ENCODE peak calls at places on chromosome 11, in eight cellular contexts. T, Q, K, B, E, U, M and X are unnamed samples.

GRCh38 chr11:125941606-125942275 is 4.1 kb upstream of the VSIG10L2 start:
- DNase-seq in T (peak; percentile 22), Q (peak; percentile 70), K (peak; percentile 68), B (no peak), E (peak; percentile 53), U (no peak), M (peak; percentile 21), X (no peak)

GRCh38 chr11:122595246-122595645 is 60.3 kb upstream of the UBASH3B start:
- DNase-seq in T (no peak), Q (no peak), K (no peak), B (no peak), E (no peak), U (no peak), M (no peak), X (no peak)

GRCh38 chr11:11993814-11994213 is 14.6 kb downstream of the DKK3 start:
- DNase-seq in T (peak; percentile 53), Q (no peak), K (peak; percentile 53), B (no peak), E (peak; percentile 25), U (no peak), M (peak; percentile 41), X (peak; percentile 71)

GRCh38 chr11:45212566-45213315 is 66.3 kb downstream of the PRDM11 start:
- DNase-seq in T (no peak), Q (no peak), K (no peak), B (no peak), E (peak; percentile 39), U (no peak), M (no peak), X (no peak)

GRCh38 chr11:134447696-134448095 is 35.7 kb upstream of the B3GAT1 start:
- DNase-seq in T (no peak), Q (no peak), K (no peak), B (no peak), E (no peak), U (no peak), M (no peak), X (no peak)

GRCh38 chr11:95556342-95557151 is 233.0 kb downstream of the FAM76B start:
- DNase-seq in T (no peak), Q (no peak), K (no peak), B (no peak), E (no peak), U (no peak), M (no peak), X (no peak)

GRCh38 chr11:35040221-35040942 is 98.6 kb upstream of the CD44 start:
- DNase-seq in T (no peak), Q (no peak), K (no peak), B (no peak), E (peak; percentile 55), U (no peak), M (no peak), X (no peak)

GRCh38 chr11:111427471-111427912 is 48.4 kb upstream of the POU2AF1 start:
- DNase-seq in T (no peak), Q (no peak), K (peak; percentile 80), B (no peak), E (peak; percentile 27), U (no peak), M (no peak), X (no peak)

GRCh38 chr11:58493676-58494075 is 14.2 kb downstream of the OR5B21 start:
- DNase-seq in T (no peak), Q (no peak), K (no peak), B (no peak), E (no peak), U (no peak), M (no peak), X (no peak)

GRCh38 chr11:94134651-94135512 is 6.2 kb downstream of the PANX1 start:
- DNase-seq in T (no peak), Q (peak; percentile 64), K (no peak), B (no peak), E (peak; percentile 76), U (no peak), M (peak; percentile 93), X (no peak)

GRCh38 chr11:17853280-17853679 is 118.7 kb downstream of the KCNC1 start:
- DNase-seq in T (no peak), Q (no peak), K (no peak), B (no peak), E (no peak), U (no peak), M (no peak), X (no peak)

GRCh38 chr11:16981651-16982194 is 32.5 kb downstream of the PLEKHA7 start:
- DNase-seq in T (peak; percentile 28), Q (peak; percentile 50), K (no peak), B (no peak), E (no peak), U (peak; percentile 61), M (no peak), X (no peak)

GRCh38 chr11:107102692-107103463 is 84.6 kb upstream of the GUCY1A2 start:
- DNase-seq in T (no peak), Q (no peak), K (no peak), B (no peak), E (no peak), U (no peak), M (no peak), X (no peak)

GRCh38 chr11:117618956-117619355 is 178.1 kb downstream of the DSCAML1 start:
- DNase-seq in T (no peak), Q (no peak), K (no peak), B (no peak), E (no peak), U (no peak), M (no peak), X (no peak)

GRCh38 chr11:106077609-106078517 is at the start of gene AASDHPPT:
- DNase-seq in T (peak; percentile 12), Q (peak; percentile 34), K (peak; percentile 30), B (no peak), E (peak; percentile 54), U (no peak), M (peak; percentile 79), X (no peak)

GRCh38 chr11:61384271-61385242 is 7.8 kb upstream of the TMEM216 start:
- DNase-seq in T (no peak), Q (no peak), K (no peak), B (no peak), E (peak; percentile 82), U (no peak), M (peak; percentile 43), X (no peak)

GRCh38 chr11:33635161-33635560 is 65.5 kb downstream of the C11orf91 start:
- DNase-seq in T (no peak), Q (no peak), K (no peak), B (peak; percentile 49), E (no peak), U (no peak), M (no peak), X (peak; percentile 76)

GRCh38 chr11:2824851-2825250 is 60.7 kb downstream of the CDKN1C start:
- DNase-seq in T (no peak), Q (no peak), K (no peak), B (no peak), E (no peak), U (no peak), M (no peak), X (no peak)

GRCh38 chr11:2825886-2826678 is 59.5 kb downstream of the CDKN1C start:
- DNase-seq in T (no peak), Q (no peak), K (peak; percentile 82), B (no peak), E (no peak), U (no peak), M (peak; percentile 61), X (peak; percentile 88)

GRCh38 chr11:2826679-2827056 is 58.9 kb downstream of the CDKN1C start:
- DNase-seq in T (no peak), Q (no peak), K (no peak), B (no peak), E (no peak), U (no peak), M (no peak), X (no peak)

GRCh38 chr11:2827256-2827655 is 58.3 kb downstream of the CDKN1C start:
- DNase-seq in T (no peak), Q (no peak), K (no peak), B (no peak), E (no peak), U (no peak), M (no peak), X (no peak)

GRCh38 chr11:2825261-2825885 is 60.2 kb downstream of the CDKN1C start:
- DNase-seq in T (no peak), Q (peak; percentile 56), K (peak; percentile 83), B (no peak), E (no peak), U (no peak), M (peak; percentile 15), X (peak; percentile 94)
- TF ChIP-seq POLR2AphosphoS5 in T (no peak), Q (no peak), K (peak; percentile 88), B (no peak), E (no peak), U (peak; percentile 7), M (no peak), X (no peak)

GRCh38 chr11:83809274-83809673 is 523.1 kb upstream of the CCDC90B start:
- DNase-seq in T (no peak), Q (no peak), K (no peak), B (no peak), E (no peak), U (no peak), M (no peak), X (no peak)
- TF ChIP-seq CTCF in T (no peak), Q (no peak), K (no peak), B (no peak), E (no peak), U (no peak), M (no peak), X (no peak)

GRCh38 chr11:118957968-118958367 is 1.9 kb downstream of the UPK2 start:
- DNase-seq in T (no peak), Q (no peak), K (no peak), B (no peak), E (no peak), U (peak; percentile 28), M (no peak), X (no peak)

GRCh38 chr11:118956847-118957469 is 860 bp downstream of the UPK2 start:
- DNase-seq in T (no peak), Q (no peak), K (no peak), B (no peak), E (no peak), U (peak; percentile 64), M (no peak), X (no peak)

GRCh38 chr11:118957549-118957948 is 1.5 kb downstream of the UPK2 start:
- DNase-seq in T (no peak), Q (no peak), K (no peak), B (no peak), E (no peak), U (peak; percentile 34), M (no peak), X (no peak)

GRCh38 chr11:118956094-118956846 is at the start of gene UPK2:
- DNase-seq in T (peak; percentile 78), Q (peak; percentile 93), K (peak; percentile 83), B (no peak), E (peak; percentile 84), U (peak; percentile 96), M (peak; percentile 68), X (peak; percentile 91)

DNA sequence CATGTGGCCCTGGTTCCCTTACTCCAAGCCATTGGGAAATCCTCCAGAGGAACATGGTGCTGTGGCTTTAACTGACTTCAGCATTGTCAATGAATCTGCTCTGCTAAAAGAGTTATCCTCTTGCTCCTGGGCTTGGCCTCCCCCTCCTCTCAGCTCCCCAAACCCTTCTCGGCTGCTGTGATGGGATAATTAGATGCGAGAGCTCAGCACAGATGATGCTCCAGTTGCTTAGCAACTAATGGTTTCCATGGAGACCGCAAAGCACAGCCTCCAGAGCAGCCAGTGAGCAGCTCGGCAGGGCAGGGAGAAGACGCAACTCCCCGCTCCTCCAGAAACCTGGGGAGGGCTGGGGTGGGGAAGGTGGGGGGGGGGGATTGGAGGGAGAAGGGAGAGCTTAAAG is 2.8 kb upstream of the UPK2 start:
- DNase-seq in T (no peak), Q (no peak), K (no peak), B (no peak), E (peak; percentile 59), U (peak; percentile 25), M (no peak), X (no peak)
- H3K4me3 ChIP-seq in T (no peak overlapping the region), Q (no peak overlapping the region), K (no peak overlapping the region), B (no peak overlapping the region), E (no peak overlapping the region), U (no peak overlapping the region), M (no peak overlapping the region), X (no peak overlapping the region)

GRCh38 chr11:104665631-104666030 is 232.6 kb downstream of the CASP12 start:
- DNase-seq in T (no peak), Q (no peak), K (peak; percentile 4), B (no peak), E (no peak), U (no peak), M (no peak), X (no peak)
- TF ChIP-seq POLR2AphosphoS5 in T (no peak), Q (no peak), K (no peak), B (no peak), E (no peak), U (no peak), M (no peak), X (no peak)